ENCODE peak calls at places on chromosomes 12 and 14, in eight cellular contexts. U is Panc1; E is Caki2; X is posterior cingulate gyrus; G is CD4-positive, alpha-beta memory T cell; I is memory B cell; R is lower leg skin; B is mammary epithelial cell. Y is an unnamed sample.

GRCh38 chr12:6277982-6278438 is 32.5 kb upstream of the PLEKHG6 start:
- DNase-seq in U (no peak), E (no peak), I (no peak), X (no peak), G (no peak), B (peak; percentile 85), R (peak; percentile 66), Y (no peak)

GRCh38 chr14:102666635-102667034 is 74.2 kb downstream of the RCOR1 start:
- DNase-seq in G (no peak), R (no peak), U (no peak), I (no peak), E (no peak), X (no peak), B (no peak), Y (no peak)

GRCh38 chr14:68591786-68592185 is 201.1 kb downstream of the ZFP36L1 start:
- DNase-seq in E (no peak), B (no peak), R (no peak), G (no peak), I (no peak), U (no peak), X (no peak), Y (no peak)

GRCh38 chr12:124481257-124481750 is 86.1 kb downstream of the NCOR2 start:
- DNase-seq in G (no peak), E (no peak), U (no peak), X (no peak), B (no peak), I (no peak), R (no peak), Y (no peak)

GRCh38 chr14:21185506-21185905 is 29.6 kb upstream of the OR5AU1 start:
- DNase-seq in I (no peak), R (no peak), G (no peak), X (no peak), U (no peak), E (no peak), B (no peak), Y (peak; percentile 10)

GRCh38 chr12:126668961-126669360 is 1598.0 kb upstream of the TMEM132C start:
- DNase-seq in E (peak; percentile 61), X (no peak), G (no peak), I (no peak), U (no peak), R (no peak), B (no peak), Y (no peak)

GRCh38 chr14:101256266-101256665 is 305.0 kb upstream of the DIO3 start:
- DNase-seq in E (no peak), B (no peak), R (no peak), U (no peak), G (no peak), I (no peak), X (no peak), Y (no peak)

GRCh38 chr12:93191461-93191860 is 186.3 kb upstream of the NUDT4 start:
- DNase-seq in X (no peak), U (no peak), E (no peak), R (no peak), G (no peak), I (no peak), B (no peak), Y (no peak)

GRCh38 chr14:72332871-72333270 is 400.6 kb downstream of the RGS6 start:
- DNase-seq in B (no peak), I (no peak), X (no peak), R (no peak), E (no peak), U (no peak), G (no peak), Y (no peak)

GRCh38 chr14:100898935-100899840 is 4.3 kb downstream of the RTL1 start:
- DNase-seq in I (peak; percentile 7), G (no peak), R (peak; percentile 11), U (no peak), E (no peak), X (no peak), B (no peak), Y (no peak)

GRCh38 chr14:104758981-104759975 is 6.3 kb downstream of the SIVA1 start:
- DNase-seq in U (no peak), X (no peak), G (no peak), I (no peak), R (no peak), E (no peak), B (no peak), Y (no peak)